ENCODE peak calls at places on chromosome 12, in six cellular contexts. G is upper lobe of right lung, D is tibial artery, X is brain microvascular endothelial cell, H is stomach, Q is PC-9. J is an unnamed sample.

GRCh38 chr12:132218915-132219314 is 74.7 kb downstream of the NOC4L start:
- DNase-seq in G (peak), D (no peak), X (no peak), H (no peak), Q (no peak), J (peak)

GRCh38 chr12:121196902-121197301 is 13.0 kb upstream of the P2RX4 start:
- DNase-seq in G (no peak), D (no peak), X (no peak), H (no peak), Q (no peak), J (no peak)

GRCh38 chr12:20601668-20602280 is 93.4 kb upstream of the SLCO1C1 start:
- DNase-seq in G (no peak), D (no peak), X (no peak), H (no peak), Q (no peak), J (no peak)

GRCh38 chr12:54975875-54976274 is 8.7 kb downstream of the TESPA1 start:
- DNase-seq in G (no peak), D (no peak), X (no peak), H (no peak), Q (no peak), J (no peak)

GRCh38 chr12:59070534-59070933 is 150.2 kb upstream of the LRIG3 start:
- DNase-seq in G (no peak), D (no peak), X (no peak), H (no peak), Q (no peak), J (no peak)

GRCh38 chr12:3557136-3557697 is 66.2 kb downstream of the PRMT8 start:
- DNase-seq in G (no peak), D (no peak), X (no peak), H (no peak), Q (no peak), J (no peak)

GRCh38 chr12:116284401-116284800 is 6.9 kb upstream of the MED13L start:
- DNase-seq in G (no peak), D (no peak), X (no peak), H (no peak), Q (no peak), J (no peak)

GRCh38 chr12:131831021-131831571 is 2.9 kb downstream of the MMP17 start:
- DNase-seq in G (no peak), D (no peak), X (no peak), H (no peak), Q (no peak), J (no peak)

GRCh38 chr12:49962861-49963765 is 1.4 kb downstream of the AQP5 start:
- DNase-seq in G (peak), D (no peak), X (no peak), H (peak), Q (peak), J (no peak)

GRCh38 chr12:62210422-62210821 is 49.8 kb upstream of the USP15 start:
- DNase-seq in G (no peak), D (peak), X (peak), H (peak), Q (no peak), J (peak)

GRCh38 chr12:82746668-82747067 is 60.0 kb downstream of the TMTC2 start:
- DNase-seq in G (no peak), D (no peak), X (no peak), H (no peak), Q (no peak), J (no peak)

GRCh38 chr12:71683633-71684032 is 2.2 kb upstream of the TMEM19 start:
- DNase-seq in G (no peak), D (no peak), X (no peak), H (no peak), Q (no peak), J (no peak)

GRCh38 chr12:21248679-21249078 is 86.0 kb downstream of the SLCO1A2 start:
- DNase-seq in G (no peak), D (no peak), X (no peak), H (no peak), Q (no peak), J (no peak)

GRCh38 chr12:1660304-1661187 is 30.3 kb upstream of the ADIPOR2 start:
- DNase-seq in G (peak), D (peak), X (no peak), H (peak), Q (peak), J (peak)

GRCh38 chr12:107436836-107437235 is 248.8 kb upstream of the PWP1 start:
- DNase-seq in G (no peak), D (no peak), X (no peak), H (no peak), Q (no peak), J (no peak)

GRCh38 chr12:103680591-103681065 is 93.6 kb downstream of the STAB2 start:
- DNase-seq in G (no peak), D (peak), X (no peak), H (no peak), Q (no peak), J (no peak)

GRCh38 chr12:212799-213526 is 994 bp downstream of the SLC6A12 start:
- DNase-seq in G (no peak), D (no peak), X (no peak), H (peak), Q (no peak), J (no peak)

GRCh38 chr12:56880416-56881035 is 53.7 kb downstream of the SDR9C7 start:
- DNase-seq in G (no peak), D (no peak), X (no peak), H (no peak), Q (no peak), J (no peak)

GRCh38 chr12:64627781-64628180 is 17.5 kb downstream of the RASSF3 start:
- DNase-seq in G (no peak), D (no peak), X (no peak), H (no peak), Q (no peak), J (no peak)

GRCh38 chr12:104596876-104597833 is 140.4 kb downstream of the CHST11 start:
- DNase-seq in G (no peak), D (no peak), X (no peak), H (no peak), Q (peak), J (no peak)

GRCh38 chr12:123120452-123121166 is 30.3 kb downstream of the PITPNM2 start:
- DNase-seq in G (no peak), D (no peak), X (no peak), H (no peak), Q (peak), J (peak)

GRCh38 chr12:103773109-103773905 is 67.7 kb downstream of the NT5DC3 start:
- DNase-seq in G (no peak), D (no peak), X (no peak), H (no peak), Q (no peak), J (no peak)

GRCh38 chr12:51460519-51460918 is 35.9 kb downstream of the SLC4A8 start:
- DNase-seq in G (no peak), D (no peak), X (no peak), H (no peak), Q (no peak), J (no peak)

GRCh38 chr12:47722926-47723631 is 2.2 kb downstream of the ENDOU start:
- DNase-seq in G (no peak), D (no peak), X (no peak), H (no peak), Q (no peak), J (no peak)

GRCh38 chr12:990308-990648 is 745 bp upstream of the ERC1 start:
- DNase-seq in G (peak), D (peak), X (peak), H (peak), Q (peak), J (peak)

GRCh38 chr12:106791531-106791930 is 17.0 kb downstream of the RIC8B start:
- DNase-seq in G (no peak), D (no peak), X (no peak), H (no peak), Q (no peak), J (no peak)

GRCh38 chr12:24889403-24889802 is 59.5 kb downstream of the BCAT1 start:
- DNase-seq in G (no peak), D (no peak), X (no peak), H (no peak), Q (no peak), J (no peak)

GRCh38 chr12:77953515-77953914 is 122.8 kb downstream of the NAV3 start:
- DNase-seq in G (no peak), D (no peak), X (no peak), H (no peak), Q (no peak), J (no peak)
- TF ChIP-seq CTCF in G (no peak), D (no peak), X (no peak), H (no peak), Q (no peak), J (no peak)

DNA sequence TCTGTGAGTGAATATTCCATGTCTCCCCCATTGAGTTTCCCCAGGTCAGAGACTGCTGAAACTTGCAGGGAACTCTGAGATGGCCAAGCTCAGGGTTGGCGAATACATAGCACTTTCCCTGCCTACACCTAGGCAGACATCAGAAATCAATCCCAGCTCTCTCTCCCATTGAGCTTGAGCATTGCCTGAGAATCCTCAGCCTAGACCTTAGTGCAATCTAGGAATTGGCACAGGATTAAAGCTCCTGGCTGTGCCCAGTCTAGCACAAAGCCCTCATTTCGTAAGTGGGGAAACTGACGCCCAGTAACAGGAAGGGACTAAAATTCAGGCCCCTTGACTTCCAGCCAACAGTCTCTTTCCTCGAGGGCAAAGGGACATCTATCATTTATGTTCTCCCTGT is 72.0 kb upstream of the NCOR2 start:
- DNase-seq in G (no peak), D (no peak), X (no peak), H (no peak), Q (no peak), J (no peak)
- H3K27ac ChIP-seq in G (no peak), D (no peak), X (no peak), H (no peak), Q (peak), J (no peak)

GRCh38 chr12:6063379-6063735 is 61.1 kb downstream of the VWF start:
- DNase-seq in G (no peak), D (no peak), X (no peak), H (no peak), Q (peak), J (no peak)
- TF ChIP-seq CTCF in G (no peak), D (no peak), X (no peak), H (no peak), Q (peak), J (no peak)

GRCh38 chr12:68521848-68522502 is 88.7 kb upstream of the RAP1B start:
- DNase-seq in G (no peak), D (no peak), X (peak), H (no peak), Q (no peak), J (no peak)
- H3K27ac ChIP-seq in G (peak), D (peak), X (peak), H (no peak), Q (no peak), J (no peak)

J was measured in CD8-positive, alpha-beta T cell.